ENCODE peak calls at places on chromosomes 7 and 10, in four cellular contexts. G is endothelial cell of umbilical vein, M is IMR-90, H is uterus. Y is an unnamed sample.

GRCh38 chr7:128027485-128027980 is 3.7 kb downstream of the LRRC4 start:
- DNase-seq in G (no peak), M (peak), H (no peak), Y (no peak)

GRCh38 chr7:111091623-111092370 is 870 bp downstream of the LRRN3 start:
- DNase-seq in M (no peak), G (peak), H (no peak), Y (no peak)

GRCh38 chr7:143279186-143280098 is 5.3 kb upstream of the TMEM139 start:
- DNase-seq in H (no peak), G (peak), M (peak), Y (peak)

GRCh38 chr7:67251986-67252558 is 255.4 kb downstream of the TYW1 start:
- DNase-seq in H (no peak), G (no peak), M (no peak), Y (no peak)

GRCh38 chr7:29479606-29480200 is 83.9 kb upstream of the PRR15 start:
- DNase-seq in G (no peak), H (peak), M (no peak), Y (no peak)

GRCh38 chr10:103153765-103154197 is 39.3 kb downstream of the NT5C2 start:
- DNase-seq in G (peak), H (no peak), M (peak), Y (no peak)

GRCh38 chr10:116723428-116724281 is 18.7 kb downstream of the HSPA12A start:
- DNase-seq in H (no peak), G (no peak), M (no peak), Y (no peak)

GRCh38 chr7:149768931-149769330 is 4.5 kb downstream of the ZNF467 start:
- DNase-seq in H (no peak), M (no peak), G (no peak), Y (no peak)

GRCh38 chr7:103447073-103447960 is 1.3 kb upstream of the SLC26A5 start:
- DNase-seq in H (no peak), M (peak), G (peak), Y (peak)

GRCh38 chr7:130277763-130278643 is 11.3 kb downstream of the CPA2 start:
- DNase-seq in G (peak), M (peak), H (peak), Y (no peak)

GRCh38 chr7:148340438-148340837 is 250.1 kb upstream of the C7orf33 start:
- DNase-seq in M (no peak), G (no peak), H (no peak), Y (no peak)

GRCh38 chr10:90775351-90776028 is 82.3 kb downstream of the HTR7 start:
- DNase-seq in H (no peak), M (no peak), G (no peak), Y (no peak)

GRCh38 chr10:121245799-121246198 is 352.4 kb downstream of the FGFR2 start:
- DNase-seq in H (no peak), M (no peak), G (no peak), Y (no peak)

GRCh38 chr7:99254390-99254789 is 18.2 kb upstream of the MYH16 start:
- DNase-seq in M (no peak), G (no peak), H (no peak), Y (no peak)

GRCh38 chr10:102814456-102814871 is 22.7 kb downstream of the CYP17A1 start:
- DNase-seq in M (peak), G (peak), H (no peak), Y (no peak)

GRCh38 chr7:37853468-37853867 is 5.1 kb downstream of the NME8 start:
- DNase-seq in G (peak), M (no peak), H (no peak), Y (no peak)

GRCh38 chr10:4240641-4241197 is 455.7 kb upstream of the KLF6 start:
- DNase-seq in M (peak), G (peak), H (no peak), Y (no peak)

GRCh38 chr10:102109166-102110116 is 10.7 kb downstream of the LDB1 start:
- DNase-seq in H (no peak), M (no peak), G (no peak), Y (no peak)

GRCh38 chr10:494556-494955 is 194.9 kb downstream of the DIP2C start:
- DNase-seq in M (no peak), H (no peak), G (no peak), Y (no peak)

GRCh38 chr10:3398825-3399646 is 226.5 kb upstream of the PITRM1 start:
- DNase-seq in G (peak), H (no peak), M (no peak), Y (no peak)

GRCh38 chr10:31413325-31413724 is 94.3 kb downstream of the ZEB1 start:
- DNase-seq in G (peak), H (no peak), M (peak), Y (no peak)

GRCh38 chr7:2325028-2325625 is 10.9 kb upstream of the SNX8 start:
- DNase-seq in H (no peak), G (no peak), M (no peak), Y (no peak)

GRCh38 chr10:14750900-14751575 is 23.7 kb downstream of the FAM107B start:
- DNase-seq in G (no peak), M (no peak), H (peak), Y (no peak)

GRCh38 chr10:571643-572042 is 117.8 kb downstream of the DIP2C start:
- DNase-seq in G (no peak), H (no peak), M (peak), Y (no peak)

GRCh38 chr7:73512018-73512780 is 9.9 kb downstream of the BAZ1B start:
- DNase-seq in M (peak), G (no peak), H (no peak), Y (no peak)

GRCh38 chr7:73451780-73452398 is 18.3 kb downstream of the FZD9 start:
- DNase-seq in H (no peak), G (peak), M (peak), Y (no peak)

GRCh38 chr7:116984511-116984910 is 31.2 kb downstream of the ST7 start:
- DNase-seq in M (no peak), G (no peak), H (no peak), Y (no peak)

GRCh38 chr10:3239066-3239919 is 66.7 kb upstream of the PITRM1 start:
- DNase-seq in H (peak), M (peak), G (peak), Y (peak)

GRCh38 chr7:101018271-101019167 is 1.4 kb upstream of the MUC17 start:
- DNase-seq in G (no peak), M (no peak), H (no peak), Y (no peak)

GRCh38 chr7:17523813-17524741 is 225.6 kb downstream of the AHR start:
- DNase-seq in M (peak), G (no peak), H (no peak), Y (no peak)

DNA sequence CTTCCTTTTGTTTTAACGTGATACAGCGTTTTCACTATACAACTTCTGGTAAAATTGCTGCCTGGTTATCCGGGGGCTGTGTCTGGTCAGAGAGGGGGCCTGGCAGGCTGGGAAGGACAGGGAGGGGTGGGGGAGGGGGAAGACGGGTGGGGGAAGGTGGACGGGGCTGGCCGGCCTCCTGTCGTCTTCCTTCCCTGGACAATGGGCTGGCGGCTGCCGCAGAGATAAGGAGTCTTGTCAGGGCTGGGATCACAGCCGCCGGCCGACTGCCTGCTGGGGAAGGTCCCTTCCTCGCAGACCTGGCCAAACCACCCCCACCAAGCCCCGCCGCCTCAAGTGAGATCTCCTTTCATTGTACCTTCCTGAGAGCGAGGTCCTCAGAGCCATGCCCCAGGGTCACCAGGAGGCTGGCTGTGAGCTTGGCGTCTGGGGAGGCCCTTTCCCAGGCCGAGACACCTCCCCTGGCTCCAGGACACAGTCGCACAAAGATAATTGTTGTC is 151.2 kb upstream of the TNRC18 start:
- DNase-seq in G (peak), M (no peak), H (no peak), Y (no peak)
- TF ChIP-seq POLR2A in G (no peak), M (no peak), H (no peak), Y (no peak)

DNA sequence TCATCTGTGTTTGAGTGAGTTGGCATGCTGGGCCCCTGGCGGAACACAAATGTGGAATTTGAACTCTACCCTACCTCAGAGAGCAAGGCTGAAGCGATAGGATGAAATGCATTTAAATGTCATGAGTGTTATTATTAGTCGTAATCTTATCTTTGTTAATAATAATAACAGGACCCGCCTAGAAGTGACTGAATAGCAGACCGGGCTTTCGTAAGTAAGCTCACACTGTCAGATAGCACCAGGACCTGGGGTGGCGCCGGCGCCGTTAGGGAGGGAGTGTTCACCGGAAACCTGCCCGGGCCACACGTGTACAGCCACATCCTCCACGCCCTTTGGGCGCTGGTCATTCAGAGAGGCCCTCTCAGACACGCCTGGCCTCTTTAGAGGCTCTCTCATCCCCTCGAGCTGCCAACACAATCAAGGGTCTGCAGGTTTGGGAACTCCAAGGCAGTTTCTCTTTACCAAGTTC is 63.6 kb downstream of the GRK5 start:
- DNase-seq in M (peak), H (no peak), G (no peak), Y (peak)
- TF ChIP-seq POLR2A in M (peak), H (peak), G (peak), Y (no peak)

DNA sequence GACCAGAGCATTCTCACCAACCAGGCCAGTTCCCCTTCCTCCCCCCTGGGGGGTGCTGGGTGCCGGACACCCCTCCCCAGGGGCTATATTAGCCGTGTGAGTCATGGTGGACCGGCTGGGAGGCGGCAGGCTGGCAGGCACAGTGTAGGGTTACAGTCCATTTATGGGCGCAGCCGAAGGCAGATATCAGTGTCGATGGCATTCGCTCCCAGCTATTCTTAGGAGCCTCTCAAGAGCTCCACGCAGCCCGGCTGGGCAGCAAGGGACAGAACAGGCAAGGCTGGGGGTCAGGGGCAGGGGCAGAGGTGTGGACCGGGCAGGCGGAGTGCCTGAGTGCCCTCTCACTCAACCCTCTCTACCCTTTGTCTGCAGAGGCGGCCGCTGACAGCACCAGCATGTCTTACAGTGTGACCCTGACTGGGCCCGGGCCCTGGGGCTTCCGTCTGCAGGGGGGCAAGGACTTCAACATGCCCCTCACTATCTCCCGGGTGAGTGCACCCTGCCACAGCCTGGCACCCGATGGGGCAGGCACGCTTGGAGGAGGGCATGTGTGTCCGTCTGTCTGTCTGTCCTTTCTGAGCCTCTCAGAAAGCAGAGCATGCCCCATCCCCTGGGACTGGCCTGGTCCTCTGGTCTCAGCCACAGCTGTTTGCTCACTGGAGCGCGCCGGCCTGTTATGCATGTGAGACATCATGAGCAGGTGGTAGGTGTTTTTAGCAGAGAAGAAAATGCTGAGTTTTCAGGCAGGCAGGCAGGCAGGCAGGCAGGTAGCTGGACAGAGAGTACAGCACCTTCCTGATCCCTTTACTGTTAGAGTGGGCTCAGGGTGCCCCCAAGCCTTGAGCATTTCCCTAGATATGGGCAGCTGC is at the start of gene LDB3:
- DNase-seq in H (peak), G (no peak), M (peak), Y (peak)
- TF ChIP-seq POLR2A in H (peak), G (no peak), M (peak), Y (no peak)

DNA sequence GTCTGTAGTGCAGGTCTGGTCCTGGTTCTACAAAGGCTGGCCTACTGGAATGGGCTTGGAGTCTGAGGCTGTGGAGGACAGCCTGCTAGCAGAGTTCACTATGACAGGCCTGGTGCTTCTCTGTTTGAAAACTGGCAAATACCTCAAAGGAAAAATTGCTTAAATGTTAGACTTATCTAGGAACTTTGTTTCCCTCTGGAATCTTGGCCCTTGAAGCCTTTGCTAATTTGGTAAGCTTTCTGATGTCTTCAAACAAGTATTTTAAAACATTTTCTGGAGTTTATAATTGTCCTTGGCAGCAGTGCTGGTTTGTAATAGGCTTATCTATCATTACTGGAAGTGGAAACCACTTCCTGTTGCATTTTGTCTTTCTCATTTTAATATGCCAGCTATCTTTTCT is 139.7 kb downstream of the TMEM26 start:
- DNase-seq in H (no peak), G (peak), M (peak), Y (no peak)
- TF ChIP-seq POLR2A in H (no peak), G (no peak), M (no peak), Y (no peak)